ENCODE peak calls at places on chromosomes 5 and 9, in ten cellular contexts. E is fibroblast of pulmonary artery, Q is endothelial cell, O is PC-3, I is heart left ventricle, P is WTC11, G is mesothelial cell of epicardium, F is adrenal gland, A is H9, S is AG10803. D is an unnamed sample.

GRCh38 chr9:135618866-135619598 is 20.3 kb downstream of the GLT6D1 start:
- DNase-seq in A (peak; percentile 26), I (no peak), G (no peak), S (no peak), O (no peak), E (no peak), P (no peak), Q (no peak), F (no peak), D (no peak)

GRCh38 chr9:35829084-35829763 is at the start of gene TMEM8B:
- DNase-seq in S (peak; percentile 90), E (peak; percentile 89), P (peak; percentile 97), I (peak; percentile 99), G (peak; percentile 93), F (peak; percentile 98), Q (peak; percentile 94), O (peak; percentile 73), A (peak; percentile 97), D (peak; percentile 86)

GRCh38 chr5:177432143-177432904 is 5.8 kb downstream of the GRK6 start:
- DNase-seq in A (no peak), G (no peak), P (no peak), Q (no peak), O (no peak), I (peak; percentile 66), S (no peak), F (no peak), E (no peak), D (no peak)

GRCh38 chr9:11038366-11038765 is 425.6 kb upstream of the PTPRD start:
- DNase-seq in F (no peak), Q (no peak), O (no peak), I (no peak), E (no peak), A (no peak), S (no peak), P (no peak), G (no peak), D (no peak)

GRCh38 chr5:1322955-1323802 is 21.7 kb downstream of the CLPTM1L start:
- DNase-seq in G (no peak), S (no peak), P (no peak), F (no peak), O (no peak), Q (no peak), E (no peak), I (peak; percentile 17), A (peak; percentile 12), D (no peak)

GRCh38 chr5:35138232-35138631 is 90.5 kb upstream of the AGXT2 start:
- DNase-seq in Q (no peak), O (peak; percentile 64), E (peak; percentile 31), S (peak; percentile 93), A (no peak), F (no peak), I (no peak), G (no peak), P (no peak), D (no peak)

GRCh38 chr9:115494958-115495690 is 377.2 kb upstream of the TNC start:
- DNase-seq in A (no peak), S (no peak), O (peak; percentile 80), Q (no peak), I (no peak), G (no peak), F (no peak), E (no peak), P (no peak), D (no peak)

GRCh38 chr5:131644822-131645221 is 9.8 kb upstream of the RAPGEF6 start:
- DNase-seq in E (no peak), F (no peak), A (no peak), O (peak; percentile 25), G (no peak), I (no peak), S (no peak), Q (no peak), P (no peak), D (no peak)

GRCh38 chr9:135135927-135136311 is 48.5 kb downstream of the OLFM1 start:
- DNase-seq in P (no peak), S (no peak), Q (no peak), G (no peak), O (no peak), I (no peak), E (no peak), F (no peak), A (no peak), D (no peak)

GRCh38 chr9:136965771-136966484 is 11.4 kb upstream of the PTGDS start:
- DNase-seq in I (peak; percentile 24), P (no peak), Q (no peak), E (no peak), G (no peak), O (no peak), F (peak; percentile 67), A (no peak), S (no peak), D (no peak)

DNA sequence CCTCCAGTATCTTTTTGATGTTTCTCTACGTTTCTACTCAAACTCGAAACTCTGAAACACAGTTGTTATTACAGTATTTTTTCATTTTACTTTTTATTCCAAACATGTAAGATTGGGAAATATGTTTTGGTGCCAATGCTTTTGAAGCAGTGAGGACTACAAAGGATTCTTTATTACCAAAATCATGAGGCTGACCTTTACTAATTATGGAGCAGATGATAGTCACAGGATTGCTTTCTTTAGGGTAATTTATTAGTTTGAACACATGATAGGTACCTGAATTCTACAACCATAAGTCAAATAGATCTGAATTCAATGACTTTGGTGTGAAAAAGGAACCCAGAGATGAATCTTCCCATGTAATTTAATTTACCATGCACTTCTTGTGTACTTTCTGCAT is 2015.1 kb upstream of the C9orf72 start:
- DNase-seq in P (no peak), Q (no peak), E (no peak), G (no peak), I (no peak), S (no peak), O (no peak), F (no peak), A (no peak), D (no peak)
- TF ChIP-seq CTCF in P (no peak), Q (no peak), E (no peak), G (no peak), I (no peak), S (no peak), O (no peak), F (no peak), A (no peak), D (no peak)

GRCh38 chr9:113930384-113930783 is 54.3 kb downstream of the ZNF618 start:
- DNase-seq in O (no peak), P (no peak), Q (no peak), I (no peak), G (peak; percentile 14), S (no peak), E (no peak), A (no peak), F (no peak), D (no peak)
- TF ChIP-seq CTCF in O (no peak), P (no peak), Q (no peak), I (no peak), G (no peak), S (no peak), E (no peak), A (no peak), F (no peak), D (no peak)

GRCh38 chr9:126496781-126497667 is 116.7 kb upstream of the LMX1B start:
- DNase-seq in S (no peak), O (no peak), Q (no peak), F (no peak), E (no peak), G (no peak), P (no peak), A (no peak), I (no peak), D (no peak)

GRCh38 chr9:126499005-126499910 is 114.5 kb upstream of the LMX1B start:
- DNase-seq in E (peak; percentile 37), Q (peak; percentile 64), I (no peak), S (peak; percentile 11), F (no peak), A (peak; percentile 63), G (peak; percentile 73), O (peak; percentile 57), P (peak; percentile 54), D (peak; percentile 54)

GRCh38 chr9:126498331-126498730 is 115.4 kb upstream of the LMX1B start:
- DNase-seq in Q (no peak), E (no peak), A (no peak), P (no peak), S (no peak), F (no peak), O (no peak), G (no peak), I (no peak), D (no peak)

GRCh38 chr9:126496181-126496576 is 117.5 kb upstream of the LMX1B start:
- DNase-seq in O (no peak), A (no peak), P (no peak), E (no peak), S (no peak), I (no peak), F (no peak), G (no peak), Q (no peak), D (no peak)

DNA sequence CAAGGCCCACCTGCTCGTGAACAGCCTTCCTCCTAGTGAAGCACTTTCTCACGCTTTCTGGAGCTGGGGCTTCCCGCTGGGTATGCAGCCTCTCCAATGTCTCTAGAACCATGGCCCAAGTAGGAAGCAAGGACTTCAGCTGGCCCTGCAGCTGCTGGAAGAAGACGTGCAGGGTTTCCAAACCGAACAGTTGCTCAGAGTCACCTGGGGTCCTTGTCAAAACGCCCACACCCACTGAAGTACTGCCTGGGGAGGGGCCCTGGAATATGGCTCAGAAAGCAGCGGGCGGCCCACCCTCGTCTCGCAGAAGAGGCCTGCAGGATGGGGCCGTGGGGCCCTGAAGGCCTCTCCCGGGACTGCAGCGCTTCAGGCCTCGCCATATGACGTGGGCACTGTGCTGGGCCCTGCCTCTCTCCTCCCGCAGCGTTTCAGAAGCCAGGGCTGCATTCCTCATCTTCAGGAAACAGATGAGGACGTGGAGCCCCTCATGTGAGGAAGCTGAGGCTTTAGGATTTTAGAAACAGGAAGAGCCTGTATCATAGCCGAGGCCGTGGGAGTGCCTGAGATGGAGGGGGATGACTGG is 116.0 kb upstream of the LMX1B start:
- DNase-seq in O (no peak), E (no peak), A (no peak), P (no peak), S (no peak), Q (peak; percentile 65), G (no peak), I (no peak), F (no peak), D (no peak)
- TF ChIP-seq CTCF in O (no peak), E (no peak), A (no peak), P (no peak), S (no peak), Q (peak; percentile 22), G (no peak), I (no peak), F (no peak), D (no peak)

DNA sequence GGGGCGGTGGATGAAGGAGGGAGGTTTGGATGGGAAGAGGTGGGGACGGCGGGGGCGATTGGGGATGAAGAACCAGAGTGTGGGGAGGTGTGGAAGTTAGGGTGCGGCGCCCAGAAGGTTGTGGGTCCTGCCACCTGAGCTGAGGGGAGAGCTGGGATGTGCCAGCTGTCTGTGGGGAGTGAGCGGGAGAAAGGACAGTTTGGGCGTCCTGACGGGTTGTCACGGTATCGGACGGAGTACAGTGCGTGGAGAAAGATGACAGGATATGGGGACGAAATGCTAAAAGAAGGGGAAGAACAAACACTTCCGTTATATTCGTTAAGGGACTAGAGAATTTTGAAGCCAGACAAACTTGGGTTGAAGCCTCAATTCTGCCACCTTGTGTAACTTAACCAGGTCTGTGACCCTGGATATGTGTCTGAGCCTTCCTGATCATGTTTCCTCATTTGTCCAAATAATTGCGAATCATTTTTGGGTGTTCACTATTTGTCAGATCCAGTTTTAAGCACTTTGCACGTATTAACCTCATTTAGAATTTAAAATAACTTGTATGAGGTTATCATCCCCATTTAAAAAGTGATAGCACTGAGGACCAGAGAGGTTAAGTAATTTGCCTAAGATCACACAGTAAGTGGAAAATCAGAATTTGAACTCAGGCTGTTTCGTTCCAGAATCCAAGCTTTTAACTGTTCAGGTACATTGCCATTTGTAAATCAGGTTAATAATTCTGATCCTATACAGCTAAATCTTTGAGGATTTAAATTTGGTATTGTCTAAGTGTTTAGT is 689 bp downstream of the CNTRL start:
- DNase-seq in S (peak; percentile 26), E (no peak), F (no peak), Q (no peak), G (no peak), P (no peak), I (no peak), O (peak; percentile 19), A (no peak), D (no peak)
- TF ChIP-seq CTCF in S (no peak), E (no peak), F (no peak), Q (no peak), G (no peak), P (no peak), I (no peak), O (peak; percentile 27), A (no peak), D (no peak)